ENCODE peak calls at places on chromosomes 13 and 19, in seven cellular contexts. C, P, I, A, Q, D and E are unnamed samples. For H3K4me1, the result is how much of the 10 kb centered on the place peaks cover.

GRCh38 chr19:8304841-8305621 is 3.1 kb downstream of the CD320 start:
- DNase-seq in Q (no peak), I (peak), D (peak), A (peak), P (no peak), C (peak), E (no peak)

GRCh38 chr19:10516671-10517286 is 468 bp downstream of the S1PR5 start:
- DNase-seq in I (no peak), P (no peak), A (no peak), Q (no peak), D (no peak), C (no peak), E (no peak)

GRCh38 chr19:38434549-38435051 is 1.1 kb downstream of the RYR1 start:
- DNase-seq in C (no peak), D (peak), I (no peak), A (peak), P (no peak), Q (no peak), E (no peak)

GRCh38 chr19:4084547-4084877 is 17.8 kb upstream of the ZBTB7A start:
- DNase-seq in Q (no peak), A (no peak), D (no peak), C (no peak), I (no peak), P (no peak), E (no peak)

GRCh38 chr13:104460553-104460952 is 1394.3 kb upstream of the SLC10A2 start:
- DNase-seq in A (no peak), D (no peak), C (no peak), P (no peak), I (no peak), Q (no peak), E (no peak)

GRCh38 chr19:48123907-48124675 is 13.5 kb upstream of the PLA2G4C start:
- DNase-seq in C (no peak), Q (peak), D (no peak), I (peak), A (no peak), P (no peak), E (no peak)

GRCh38 chr19:15194938-15195337 is 5.9 kb downstream of the NOTCH3 start:
- DNase-seq in P (no peak), I (no peak), A (no peak), Q (no peak), D (no peak), C (no peak), E (no peak)

GRCh38 chr13:48319458-48320395 is 16.2 kb downstream of the RB1 start:
- DNase-seq in P (no peak), I (no peak), Q (no peak), C (no peak), A (no peak), D (no peak), E (no peak)

GRCh38 chr19:18397242-18398202 is at the start of gene LRRC25:
- DNase-seq in A (peak), C (peak), D (peak), I (no peak), Q (no peak), P (no peak), E (peak)

GRCh38 chr19:2546128-2547032 is 70.5 kb downstream of the GADD45B start:
- DNase-seq in A (peak), C (no peak), Q (peak), P (no peak), I (no peak), D (no peak), E (no peak)

GRCh38 chr19:31354919-31355318 is 5.7 kb upstream of the TSHZ3 start:
- DNase-seq in Q (no peak), I (no peak), A (peak), C (no peak), D (no peak), P (no peak), E (no peak)

GRCh38 chr19:11027381-11027780 is 61.9 kb upstream of the LDLR start:
- DNase-seq in Q (no peak), C (no peak), A (no peak), D (no peak), I (no peak), P (no peak), E (no peak)

GRCh38 chr19:42563352-42564210 is 31.1 kb downstream of the CEACAM8 start:
- DNase-seq in Q (peak), C (peak), P (no peak), D (peak), A (no peak), I (peak), E (no peak)

GRCh38 chr13:106536244-106537034 is 977 bp upstream of the EFNB2 start:
- DNase-seq in A (peak), D (peak), C (peak), Q (peak), I (peak), P (peak), E (peak)

GRCh38 chr19:17325881-17326594 is 8.6 kb downstream of the ANO8 start:
- DNase-seq in P (no peak), A (no peak), C (no peak), D (no peak), Q (no peak), I (no peak), E (no peak)

GRCh38 chr13:31236211-31236786 is 36.5 kb downstream of the B3GLCT start:
- DNase-seq in D (peak), A (no peak), Q (peak), P (no peak), C (peak), I (peak), E (no peak)

GRCh38 chr13:76711515-76712182 is 174.6 kb downstream of the KCTD12 start:
- DNase-seq in C (no peak), P (no peak), D (no peak), A (no peak), Q (no peak), I (no peak), E (no peak)

GRCh38 chr13:33322965-33323668 is 37.6 kb upstream of the STARD13 start:
- DNase-seq in C (no peak), I (no peak), A (no peak), Q (no peak), P (no peak), D (no peak), E (no peak)

GRCh38 chr13:75038315-75038881 is 443.6 kb downstream of the TBC1D4 start:
- DNase-seq in A (no peak), C (no peak), Q (no peak), I (no peak), D (no peak), P (no peak), E (no peak)

GRCh38 chr13:60869941-60870613 is 473.1 kb downstream of the TDRD3 start:
- DNase-seq in A (no peak), P (no peak), Q (no peak), C (no peak), I (no peak), D (no peak), E (no peak)

GRCh38 chr19:7918615-7919421 is 1.3 kb upstream of the SNAPC2 start:
- DNase-seq in Q (peak), I (no peak), A (no peak), P (no peak), C (no peak), D (no peak), E (no peak)

GRCh38 chr13:43865892-43866291 is 13.6 kb downstream of the CCDC122 start:
- DNase-seq in A (no peak), C (no peak), D (no peak), Q (no peak), I (peak), P (no peak), E (no peak)

GRCh38 chr13:40960721-40961120 is 58.4 kb downstream of the ELF1 start:
- DNase-seq in C (no peak), P (no peak), D (no peak), A (no peak), I (no peak), Q (no peak), E (no peak)
- H3K9ac ChIP-seq in C (no peak), P (no peak), D (no peak), A (no peak), I (no peak), Q (no peak), E (no peak)

DNA sequence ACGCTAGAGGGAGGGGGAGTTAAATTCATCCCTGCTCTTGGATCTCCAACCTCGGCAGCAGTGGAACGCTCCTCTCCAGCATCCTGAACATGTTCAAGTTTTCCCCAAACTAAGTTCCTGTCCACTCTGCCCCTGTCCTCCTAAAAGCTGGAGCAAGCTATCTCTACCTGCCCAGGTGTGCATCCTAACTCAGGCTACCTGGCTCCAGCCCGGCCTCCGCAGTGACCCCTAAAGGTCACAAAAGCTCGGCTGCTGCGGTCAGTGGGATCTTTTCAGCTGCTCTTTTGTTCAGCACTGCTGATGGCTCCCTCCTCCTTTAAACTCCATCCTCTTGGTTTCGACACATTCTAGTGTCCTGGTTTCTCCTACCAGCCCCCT is 1.4 kb downstream of the DCUN1D2 start:
- DNase-seq in P (no peak), I (no peak), C (no peak), Q (peak), D (peak), A (no peak), E (no peak)
- H3K4me1 ChIP-seq in P (under half), I (under half), C (half or more), Q (half or more), D (under half), A (under half), E (under half)

GRCh38 chr13:100602472-100603142 is 14.0 kb upstream of the GGACT start:
- DNase-seq in Q (no peak), D (no peak), P (no peak), A (no peak), I (no peak), C (no peak), E (no peak)
- TF ChIP-seq YY1 in Q (no peak), D (no peak), P (no peak), A (no peak), I (no peak), C (no peak), E (no peak)

GRCh38 chr19:41239363-41239762 is 20.3 kb downstream of the AXL start:
- DNase-seq in C (no peak), I (no peak), A (no peak), P (no peak), D (no peak), Q (no peak), E (no peak)
- H3K9ac ChIP-seq in C (no peak), I (no peak), A (no peak), P (no peak), D (no peak), Q (no peak), E (no peak)

GRCh38 chr19:12730054-12730453 is 4.4 kb downstream of the TRIR start:
- DNase-seq in Q (no peak), I (no peak), D (no peak), P (no peak), A (no peak), C (no peak), E (no peak)

GRCh38 chr19:12733369-12733896 is 1.1 kb downstream of the TRIR start:
- DNase-seq in A (no peak), D (peak), Q (peak), P (no peak), C (peak), I (no peak), E (no peak)

GRCh38 chr19:12736854-12737665 is at the start of gene GET3:
- DNase-seq in P (peak), C (peak), Q (peak), D (peak), A (peak), I (peak), E (peak)

GRCh38 chr19:12731337-12731736 is 3.1 kb downstream of the TRIR start:
- DNase-seq in C (no peak), P (no peak), Q (no peak), D (no peak), A (no peak), I (no peak), E (no peak)

GRCh38 chr19:12733907-12734214 is 623 bp downstream of the TRIR start:
- DNase-seq in D (no peak), P (no peak), I (no peak), A (no peak), C (no peak), Q (no peak), E (no peak)
- H3K4me1 ChIP-seq in D (under half), P (under half), I (under half), A (under half), C (under half), Q (under half), E (under half)

DNA sequence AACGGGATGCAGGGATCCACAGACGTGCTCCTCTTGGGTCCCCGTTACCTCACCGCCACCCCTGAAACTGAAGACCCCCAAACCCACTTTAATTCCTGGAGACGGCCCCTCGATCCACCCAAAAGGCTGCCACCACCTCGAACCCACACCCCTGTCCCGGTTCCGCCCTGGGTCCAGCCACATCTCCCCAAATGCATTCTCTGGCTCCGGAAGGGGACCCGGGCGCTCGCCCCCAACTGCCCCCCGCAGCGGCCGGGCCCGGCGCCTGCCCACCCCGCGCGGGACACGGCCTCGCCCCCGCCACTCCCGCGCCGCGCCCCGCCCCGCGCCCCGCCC is 217 bp upstream of the FSTL3 start:
- DNase-seq in Q (no peak), P (no peak), C (no peak), A (no peak), D (no peak), I (no peak), E (no peak)
- TF ChIP-seq YY1 in Q (no peak), P (no peak), C (no peak), A (no peak), D (no peak), I (no peak), E (no peak)

DNA sequence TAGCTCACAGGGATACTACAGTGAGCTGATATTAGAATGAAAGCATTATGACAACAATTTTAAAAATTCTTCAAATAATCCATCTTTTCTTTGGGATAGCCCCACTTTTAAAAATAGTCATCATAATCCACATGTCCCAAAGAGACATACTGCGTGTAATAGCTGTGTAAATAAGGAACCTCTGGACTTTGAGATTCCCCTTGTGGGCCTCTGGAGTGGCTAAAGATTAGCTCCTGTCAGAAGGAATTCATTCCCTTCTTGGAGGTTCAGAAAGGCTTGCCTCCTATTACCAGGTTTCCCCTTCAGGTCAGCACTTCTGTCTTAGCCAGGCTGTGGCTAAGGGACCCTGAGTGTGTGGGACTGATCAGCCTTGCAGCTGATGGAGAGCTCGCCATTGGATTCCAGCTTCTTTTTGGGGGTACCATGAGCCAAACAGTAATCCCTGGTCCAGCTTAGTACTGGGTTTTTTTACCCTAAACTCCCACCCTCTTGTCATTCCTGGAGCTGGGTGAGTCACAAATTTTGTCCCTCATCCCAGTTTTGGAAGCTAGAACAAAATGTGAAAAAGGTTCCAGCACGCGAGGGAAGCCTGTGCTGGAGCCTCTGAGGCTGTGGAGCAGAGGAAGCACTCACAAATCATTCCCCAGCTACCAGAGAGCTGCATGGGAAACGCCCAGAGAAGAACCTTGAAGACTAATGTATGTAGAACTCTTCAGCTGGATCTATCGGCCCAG is 96.6 kb downstream of the RNASEH2B start:
- DNase-seq in C (no peak), Q (peak), P (no peak), A (no peak), I (no peak), D (no peak), E (no peak)
- H3K9ac ChIP-seq in C (no peak), Q (no peak), P (no peak), A (no peak), I (no peak), D (no peak), E (no peak)

GRCh38 chr13:21047087-21047486 is 14.3 kb downstream of the LATS2 start:
- DNase-seq in P (no peak), Q (no peak), D (no peak), I (no peak), A (peak), C (no peak), E (no peak)
- H3K4me1 ChIP-seq in P (under half), Q (under half), D (under half), I (under half), A (under half), C (under half), E (under half)

DNA sequence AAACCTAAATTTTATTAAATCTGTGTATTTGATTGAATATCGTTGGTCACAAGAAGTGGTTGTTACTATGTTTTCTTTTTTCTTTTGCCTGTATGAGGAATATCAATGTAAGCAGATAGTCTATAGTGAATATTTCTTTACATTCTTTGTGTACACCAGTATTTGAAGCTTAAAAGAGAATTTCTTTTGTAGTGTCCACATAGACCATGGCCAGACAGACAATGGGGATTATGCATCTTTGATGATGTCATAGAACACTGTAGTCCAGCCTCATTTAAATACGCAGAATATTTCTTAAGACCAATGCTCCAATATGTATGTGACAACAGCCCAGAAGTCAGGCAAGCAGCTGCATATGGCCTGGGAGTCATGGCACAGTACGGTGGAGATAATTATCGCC is 64.8 kb downstream of the IPO5 start:
- DNase-seq in I (no peak), D (no peak), C (no peak), A (no peak), Q (no peak), P (no peak), E (no peak)
- TF ChIP-seq YY1 in I (no peak), D (no peak), C (no peak), A (no peak), Q (no peak), P (no peak), E (no peak)

GRCh38 chr19:24072720-24073119 is 14.3 kb upstream of the ZNF254 start:
- DNase-seq in P (no peak), D (no peak), A (no peak), C (no peak), I (no peak), Q (no peak), E (no peak)

GRCh38 chr19:24074720-24075119 is 12.3 kb upstream of the ZNF254 start:
- DNase-seq in P (no peak), C (no peak), D (no peak), Q (no peak), A (no peak), I (no peak), E (no peak)

GRCh38 chr19:24073807-24074206 is 13.2 kb upstream of the ZNF254 start:
- DNase-seq in D (no peak), P (no peak), A (no peak), Q (no peak), I (no peak), C (no peak), E (no peak)

DNA sequence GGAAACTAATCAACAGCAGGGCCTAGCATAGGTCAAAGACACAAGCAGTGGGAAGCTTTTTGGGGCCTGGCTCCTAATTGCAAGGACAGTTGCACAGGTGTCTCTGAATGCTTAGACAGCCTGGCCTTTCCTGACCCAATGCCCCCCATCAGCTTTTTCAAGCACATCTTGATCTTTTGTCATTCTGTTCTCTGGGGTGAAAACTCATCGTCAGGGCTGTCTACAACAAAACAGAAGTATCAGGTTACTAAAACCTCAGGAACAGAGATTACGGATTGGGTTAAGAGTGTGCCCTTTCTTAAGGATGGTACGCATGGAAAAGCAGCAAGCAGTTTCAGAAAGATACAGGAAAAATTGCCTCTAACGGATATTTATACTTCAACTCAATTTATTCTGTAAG is 8.3 kb upstream of the ZNF254 start:
- DNase-seq in A (no peak), D (no peak), C (no peak), I (no peak), P (no peak), Q (no peak), E (peak)
- H3K9ac ChIP-seq in A (no peak), D (no peak), C (no peak), I (no peak), P (no peak), Q (no peak), E (no peak)